ENCODE peak calls at places on chromosomes 6 and 20, in seven cellular contexts. M is coronary artery; J is left ventricle myocardium inferior; E is fibroblast of lung; A is DMS53; H is hepatic stellate cell; I is activated CD4-positive, alpha-beta memory T cell treated with anti-CD3 and anti-CD28 coated beads, Interleukin-2, amount 10 ng/mL, durations not matched to agents 7 days and 5 days. Z is an unnamed sample.
A peak's percentile ranks its signal among the peaks of the same experiment; 100 is the strongest.

GRCh38 chr6:92690997-92691599 is 728.3 kb downstream of the EPHA7 start:
- DNase-seq in M (no peak), J (no peak), E (peak; percentile 77), A (peak; percentile 39), H (no peak), I (no peak), Z (no peak)

GRCh38 chr6:8014947-8015346 is 49.2 kb downstream of the BLOC1S5 start:
- DNase-seq in M (no peak), J (no peak), E (no peak), A (peak; percentile 21), H (no peak), I (no peak), Z (no peak)

GRCh38 chr6:41097467-41098090 is 24.8 kb downstream of the NFYA start:
- DNase-seq in M (no peak), J (no peak), E (peak; percentile 17), A (no peak), H (peak; percentile 43), I (no peak), Z (no peak)

GRCh38 chr6:159819932-159820640 is 20.0 kb downstream of the PNLDC1 start:
- DNase-seq in M (no peak), J (no peak), E (no peak), A (peak; percentile 69), H (no peak), I (peak; percentile 54), Z (peak; percentile 72)

GRCh38 chr20:58131581-58132142 is 96.8 kb downstream of the ANKRD60 start:
- DNase-seq in M (no peak), J (no peak), E (peak; percentile 84), A (no peak), H (no peak), I (no peak), Z (no peak)

GRCh38 chr6:132830236-132830799 is 15.9 kb downstream of the RPS12 start:
- DNase-seq in M (no peak), J (no peak), E (peak; percentile 72), A (peak; percentile 81), H (no peak), I (no peak), Z (no peak)

GRCh38 chr6:84449220-84449619 is 221.8 kb upstream of the CEP162 start:
- DNase-seq in M (no peak), J (no peak), E (peak; percentile 31), A (peak; percentile 21), H (no peak), I (no peak), Z (no peak)

GRCh38 chr20:17281478-17281877 is 54.6 kb downstream of the PCSK2 start:
- DNase-seq in M (no peak), J (no peak), E (no peak), A (peak; percentile 83), H (no peak), I (no peak), Z (peak; percentile 30)

GRCh38 chr20:37294262-37294981 is 5.0 kb downstream of the MANBAL start:
- DNase-seq in M (no peak), J (no peak), E (peak; percentile 36), A (peak; percentile 50), H (no peak), I (no peak), Z (no peak)

GRCh38 chr6:117449549-117450439 is 24.1 kb upstream of the ROS1 start:
- DNase-seq in M (no peak), J (no peak), E (peak; percentile 88), A (peak; percentile 80), H (no peak), I (peak; percentile 59), Z (peak; percentile 73)

GRCh38 chr6:159184559-159184958 is 15.4 kb downstream of the FNDC1 start:
- DNase-seq in M (no peak), J (no peak), E (no peak), A (no peak), H (no peak), I (no peak), Z (no peak)

GRCh38 chr6:137740347-137740746 is 126.7 kb upstream of the TNFAIP3 start:
- DNase-seq in M (no peak), J (no peak), E (no peak), A (no peak), H (no peak), I (no peak), Z (no peak)

GRCh38 chr20:17615645-17616479 is 46.0 kb downstream of the DSTN start:
- DNase-seq in M (peak; percentile 75), J (no peak), E (no peak), A (peak; percentile 85), H (peak; percentile 4), I (peak; percentile 15), Z (no peak)

GRCh38 chr6:139448998-139449610 is 74.7 kb upstream of the CITED2 start:
- DNase-seq in M (no peak), J (no peak), E (no peak), A (no peak), H (no peak), I (no peak), Z (no peak)

GRCh38 chr6:15577550-15578171 is 85.2 kb downstream of the DTNBP1 start:
- DNase-seq in M (no peak), J (no peak), E (no peak), A (peak; percentile 66), H (no peak), I (no peak), Z (no peak)

GRCh38 chr6:69668916-69669315 is 127.9 kb downstream of the LMBRD1 start:
- DNase-seq in M (no peak), J (no peak), E (no peak), A (no peak), H (no peak), I (no peak), Z (no peak)

GRCh38 chr20:63741676-63742380 is 2.3 kb downstream of the SLC2A4RG start:
- DNase-seq in M (peak; percentile 72), J (no peak), E (no peak), A (no peak), H (no peak), I (no peak), Z (no peak)

GRCh38 chr6:96156425-96156824 is 140.7 kb downstream of the FUT9 start:
- DNase-seq in M (no peak), J (no peak), E (no peak), A (no peak), H (no peak), I (no peak), Z (no peak)

GRCh38 chr6:151765444-151765886 is 42.0 kb upstream of the ESR1 start:
- DNase-seq in M (no peak), J (no peak), E (peak; percentile 83), A (peak; percentile 80), H (peak; percentile 51), I (peak; percentile 34), Z (peak; percentile 68)

GRCh38 chr6:35248300-35248699 is 11.2 kb upstream of the ZNF76 start:
- DNase-seq in M (no peak), J (no peak), E (no peak), A (peak; percentile 14), H (no peak), I (no peak), Z (no peak)

Z was measured in activated CD8-positive, alpha-beta T cell treated with anti-CD3 and anti-CD28 coated beads, Interleukin-2, amount 10 ng/mL, durations not matched to agents 7 days and 5 days.